ENCODE peak calls at places on chromosomes 4 and X, in four cellular contexts. D is left lobe of liver, Z is A172, B is astrocyte. K is an unnamed sample.

GRCh38 chr4:24274401-24275035 is 309.8 kb downstream of the DHX15 start:
- DNase-seq in D (no peak), B (peak), Z (no peak), K (peak)

GRCh38 chr4:40916880-40917279 is 167.1 kb downstream of the NSUN7 start:
- DNase-seq in B (no peak), D (no peak), Z (no peak), K (no peak)

GRCh38 chr4:15234101-15234500 is 193.7 kb upstream of the C1QTNF7 start:
- DNase-seq in Z (peak), D (no peak), B (peak), K (peak)

GRCh38 chrX:15524417-15524816 is 23.8 kb downstream of the BMX start:
- DNase-seq in D (no peak), B (peak), Z (peak), K (no peak)

GRCh38 chr4:16852168-16852567 is 46.3 kb downstream of the LDB2 start:
- DNase-seq in D (no peak), Z (no peak), B (no peak), K (no peak)

GRCh38 chr4:184097240-184097619 is 120.4 kb downstream of the ENPP6 start:
- DNase-seq in D (peak), Z (no peak), B (no peak), K (no peak)

GRCh38 chrX:68867458-68868166 is 38.8 kb downstream of the EFNB1 start:
- DNase-seq in D (no peak), B (no peak), Z (no peak), K (no peak)

GRCh38 chr4:108029731-108030130 is 40.0 kb downstream of the HADH start:
- DNase-seq in D (no peak), B (peak), Z (no peak), K (no peak)

GRCh38 chr4:158538176-158538575 is 16.5 kb downstream of the RXFP1 start:
- DNase-seq in Z (peak), D (no peak), B (peak), K (peak)

GRCh38 chrX:110847334-110847733 is 51.7 kb upstream of the CHRDL1 start:
- DNase-seq in Z (peak), B (peak), D (no peak), K (no peak)

GRCh38 chr4:666436-666810 is 7.7 kb downstream of the ATP5ME start:
- DNase-seq in D (no peak), B (no peak), Z (no peak), K (no peak)

K was measured in foreskin keratinocyte.